ENCODE peak calls at places on chromosomes 6 and 20, in five cellular contexts. One of them, this sample, is unnamed.

GRCh38 chr6:20237677-20238460 is 25.6 kb upstream of the MBOAT1 start:
- DNase-seq in adrenal gland: no peak
- DNase-seq in uterus: no peak
- DNase-seq in erythroblast: no peak
- DNase-seq in right lobe of liver: no peak
- DNase-seq in this sample: no peak

GRCh38 chr20:22180244-22180643 is 404.1 kb downstream of the FOXA2 start:
- DNase-seq in uterus: no peak
- DNase-seq in erythroblast: no peak
- DNase-seq in adrenal gland: no peak
- DNase-seq in right lobe of liver: no peak
- DNase-seq in this sample: no peak

GRCh38 chr6:42210551-42210950 is 7.1 kb downstream of the MRPS10 start:
- DNase-seq in adrenal gland: no peak
- DNase-seq in erythroblast: no peak
- DNase-seq in uterus: no peak
- DNase-seq in right lobe of liver: peak
- DNase-seq in this sample: no peak

GRCh38 chr6:35710241-35710847 is 21.6 kb upstream of the FKBP5 start:
- DNase-seq in erythroblast: no peak
- DNase-seq in right lobe of liver: peak
- DNase-seq in adrenal gland: no peak
- DNase-seq in uterus: no peak
- DNase-seq in this sample: no peak

GRCh38 chr6:105835373-105835772 is 250.8 kb upstream of the PRDM1 start:
- DNase-seq in adrenal gland: no peak
- DNase-seq in erythroblast: peak
- DNase-seq in right lobe of liver: no peak
- DNase-seq in uterus: no peak
- DNase-seq in this sample: no peak

GRCh38 chr20:34997171-34997570 is 41.5 kb downstream of the MYH7B start:
- DNase-seq in adrenal gland: peak
- DNase-seq in uterus: peak
- DNase-seq in erythroblast: peak
- DNase-seq in right lobe of liver: no peak
- DNase-seq in this sample: no peak

GRCh38 chr6:125220712-125221111 is 67.1 kb downstream of the TPD52L1 start:
- DNase-seq in erythroblast: no peak
- DNase-seq in adrenal gland: no peak
- DNase-seq in uterus: peak
- DNase-seq in right lobe of liver: no peak
- DNase-seq in this sample: no peak

GRCh38 chr6:45378324-45378926 is 691 bp upstream of the SUPT3H start:
- DNase-seq in right lobe of liver: no peak
- DNase-seq in erythroblast: peak
- DNase-seq in adrenal gland: peak
- DNase-seq in uterus: no peak
- DNase-seq in this sample: peak

GRCh38 chr6:17877196-17877889 is 110.1 kb downstream of the KIF13A start:
- DNase-seq in erythroblast: no peak
- DNase-seq in adrenal gland: no peak
- DNase-seq in right lobe of liver: no peak
- DNase-seq in uterus: no peak
- DNase-seq in this sample: no peak

GRCh38 chr6:45075246-45075645 is 252.9 kb upstream of the RUNX2 start:
- DNase-seq in erythroblast: no peak
- DNase-seq in right lobe of liver: no peak
- DNase-seq in uterus: no peak
- DNase-seq in adrenal gland: no peak
- DNase-seq in this sample: no peak

GRCh38 chr6:46605091-46605797 is 47.4 kb downstream of the CYP39A1 start:
- DNase-seq in right lobe of liver: no peak
- DNase-seq in adrenal gland: no peak
- DNase-seq in uterus: no peak
- DNase-seq in erythroblast: no peak
- DNase-seq in this sample: no peak

GRCh38 chr6:30955367-30956042 is 14.7 kb downstream of the MUCL3 start:
- DNase-seq in right lobe of liver: no peak
- DNase-seq in erythroblast: peak
- DNase-seq in adrenal gland: peak
- DNase-seq in uterus: peak
- DNase-seq in this sample: peak

GRCh38 chr6:84916704-84917103 is 152.3 kb upstream of the TBX18 start:
- DNase-seq in adrenal gland: no peak
- DNase-seq in right lobe of liver: no peak
- DNase-seq in erythroblast: no peak
- DNase-seq in uterus: no peak
- DNase-seq in this sample: no peak

GRCh38 chr6:169789146-169789943 is 37.9 kb downstream of the ERMARD start:
- DNase-seq in erythroblast: no peak
- DNase-seq in adrenal gland: no peak
- DNase-seq in right lobe of liver: peak
- DNase-seq in uterus: no peak
- DNase-seq in this sample: no peak

DNA sequence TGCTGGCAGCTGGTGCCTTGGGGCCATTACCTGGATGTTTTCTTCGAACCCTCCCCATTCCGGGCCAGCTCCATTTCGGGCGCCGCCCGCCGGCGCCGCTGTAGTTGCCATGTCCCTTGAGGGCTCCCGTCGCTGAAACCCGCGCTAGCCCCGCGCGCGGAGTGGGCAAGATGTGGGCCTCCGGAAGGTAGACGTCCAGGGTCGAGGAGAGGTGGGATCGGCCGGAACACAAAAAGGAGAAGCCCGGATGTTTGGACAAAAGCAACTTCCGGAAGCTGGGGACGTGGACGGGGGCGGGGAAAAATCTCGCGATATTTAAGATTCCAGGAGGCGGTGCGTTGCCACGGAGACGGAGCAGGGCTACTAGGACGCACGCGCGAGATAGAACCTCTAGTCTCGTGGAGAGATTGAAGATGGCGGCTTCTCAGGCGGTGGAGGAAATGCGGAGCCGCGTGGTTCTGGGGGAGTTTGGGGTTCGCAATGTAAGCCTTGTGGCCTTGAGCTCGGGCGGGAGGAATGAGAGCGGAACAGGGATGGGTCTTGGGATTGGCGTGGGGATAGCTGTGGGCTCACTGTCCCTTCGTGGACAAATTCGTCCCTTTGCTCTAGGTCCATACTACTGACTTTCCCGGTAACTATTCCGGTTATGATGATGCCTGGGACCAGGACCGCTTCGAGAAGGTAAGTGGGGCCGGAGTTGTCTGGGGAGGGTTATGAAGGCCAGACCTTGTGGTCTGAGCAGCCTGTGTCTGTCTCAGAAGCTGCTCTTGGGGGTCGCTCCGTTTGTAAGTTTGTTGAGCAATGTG is at the start of the genes POLR1C and YIPF3:
- DNase-seq in right lobe of liver: peak
- DNase-seq in uterus: peak
- DNase-seq in adrenal gland: peak
- DNase-seq in erythroblast: peak
- DNase-seq in this sample: peak
- TF ChIP-seq POLR2A in right lobe of liver: peak
- TF ChIP-seq POLR2A in uterus: peak
- TF ChIP-seq POLR2A in adrenal gland: no peak
- TF ChIP-seq POLR2A in erythroblast: peak
- TF ChIP-seq POLR2A in this sample: no peak

DNA sequence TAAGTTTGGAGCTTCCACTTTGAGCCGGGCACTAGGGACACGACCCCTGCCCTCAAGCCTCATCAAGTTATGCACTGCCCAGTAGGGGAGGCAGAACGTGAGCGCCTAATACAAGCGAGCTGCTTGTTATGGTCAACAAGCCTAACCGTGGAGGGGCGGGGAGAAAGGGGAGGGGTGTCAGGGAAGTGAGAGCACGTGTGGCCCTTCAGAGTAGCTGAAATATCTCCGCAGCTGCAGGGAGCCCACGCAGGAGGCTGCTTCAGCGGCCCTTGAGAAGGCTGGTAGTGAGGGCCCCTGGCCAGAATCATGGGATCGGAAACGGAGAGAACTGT is 713 bp downstream of the ALDH5A1 start:
- DNase-seq in right lobe of liver: peak
- DNase-seq in uterus: peak
- DNase-seq in erythroblast: peak
- DNase-seq in adrenal gland: peak
- DNase-seq in this sample: peak
- TF ChIP-seq POLR2A in right lobe of liver: no peak
- TF ChIP-seq POLR2A in uterus: no peak
- TF ChIP-seq POLR2A in erythroblast: no peak
- TF ChIP-seq POLR2A in adrenal gland: no peak
- TF ChIP-seq POLR2A in this sample: no peak

GRCh38 chr6:33410711-33411631 is at the start of gene PHF1:
- DNase-seq in right lobe of liver: no peak
- DNase-seq in uterus: no peak
- DNase-seq in erythroblast: peak
- DNase-seq in adrenal gland: peak
- DNase-seq in this sample: peak
- TF ChIP-seq POLR2A in right lobe of liver: peak
- TF ChIP-seq POLR2A in uterus: peak
- TF ChIP-seq POLR2A in erythroblast: no peak
- TF ChIP-seq POLR2A in adrenal gland: peak
- TF ChIP-seq POLR2A in this sample: no peak

GRCh38 chr6:293185-294174 is 1.2 kb downstream of the DUSP22 start:
- DNase-seq in adrenal gland: no peak
- DNase-seq in right lobe of liver: no peak
- DNase-seq in uterus: peak
- DNase-seq in erythroblast: no peak
- DNase-seq in this sample: peak
- TF ChIP-seq POLR2A in adrenal gland: no peak
- TF ChIP-seq POLR2A in right lobe of liver: no peak
- TF ChIP-seq POLR2A in uterus: no peak
- TF ChIP-seq POLR2A in erythroblast: no peak
- TF ChIP-seq POLR2A in this sample: no peak

DNA sequence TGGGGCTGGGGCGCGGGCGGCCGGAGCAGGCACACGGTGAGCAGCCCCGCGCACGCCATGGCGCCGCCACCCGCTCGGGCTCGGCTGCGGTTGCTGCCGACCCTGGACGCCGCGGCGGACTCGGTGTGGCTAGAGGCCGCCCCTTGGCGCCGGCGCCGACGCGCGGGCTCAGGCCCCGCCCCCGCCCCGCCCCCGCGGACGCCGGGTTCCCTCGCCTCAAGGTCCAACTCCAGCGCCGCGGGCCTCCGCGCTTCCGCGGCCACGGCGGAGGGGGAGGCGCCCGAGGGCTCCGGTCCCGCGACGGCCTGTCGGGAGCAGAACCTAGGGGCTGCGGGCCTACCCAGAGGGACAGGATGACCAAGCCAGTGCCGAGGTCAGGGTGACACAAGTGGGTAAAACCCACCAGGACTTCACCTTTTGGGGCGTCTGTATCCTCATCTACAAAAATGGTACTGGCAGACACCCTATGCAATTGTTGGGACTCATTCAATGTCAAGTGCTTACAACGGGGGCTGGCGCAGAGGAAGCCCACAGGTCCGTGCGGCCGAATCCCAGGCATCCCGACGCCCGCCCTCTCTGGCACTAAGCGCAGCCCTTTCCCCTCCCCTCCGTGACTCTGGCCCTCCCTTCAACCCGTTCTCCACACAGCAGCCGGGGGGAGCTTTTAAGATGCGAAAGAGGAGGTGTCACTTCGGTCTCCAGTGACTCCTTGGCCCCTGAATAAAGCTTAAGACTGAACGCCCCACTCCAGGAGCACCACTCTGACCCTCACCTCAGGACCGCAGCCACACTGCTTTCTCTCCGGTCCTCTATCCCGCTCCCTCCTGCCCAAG is at the start of gene NECAB3:
- DNase-seq in right lobe of liver: peak
- DNase-seq in erythroblast: peak
- DNase-seq in uterus: peak
- DNase-seq in adrenal gland: peak
- DNase-seq in this sample: peak
- TF ChIP-seq POLR2A in right lobe of liver: peak
- TF ChIP-seq POLR2A in erythroblast: peak
- TF ChIP-seq POLR2A in uterus: peak
- TF ChIP-seq POLR2A in adrenal gland: peak
- TF ChIP-seq POLR2A in this sample: no peak

DNA sequence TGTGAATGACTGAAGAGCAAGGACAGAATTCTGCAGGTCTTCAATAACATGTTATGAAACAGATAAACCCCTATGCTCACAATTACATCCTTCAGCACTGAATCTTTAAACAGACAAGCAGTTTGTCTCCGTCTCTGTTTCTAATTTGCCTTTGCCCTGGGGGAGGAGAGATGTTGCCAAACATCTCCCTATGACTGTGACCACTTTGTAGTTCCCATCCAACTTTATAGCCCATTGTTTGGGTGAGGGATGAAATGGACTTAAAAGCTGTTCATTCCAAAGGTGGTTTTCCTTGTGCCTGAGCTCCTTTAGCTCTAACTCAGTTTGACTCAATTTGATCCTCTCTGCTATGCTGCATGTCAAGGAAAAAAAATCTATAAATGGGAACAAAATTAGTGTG is 19.5 kb upstream of the ADTRP start:
- DNase-seq in right lobe of liver: no peak
- DNase-seq in adrenal gland: no peak
- DNase-seq in erythroblast: no peak
- DNase-seq in uterus: no peak
- DNase-seq in this sample: no peak
- TF ChIP-seq POLR2A in right lobe of liver: no peak
- TF ChIP-seq POLR2A in adrenal gland: no peak
- TF ChIP-seq POLR2A in erythroblast: no peak
- TF ChIP-seq POLR2A in uterus: no peak
- TF ChIP-seq POLR2A in this sample: no peak

GRCh38 chr6:4776493-4776966 is 326 bp downstream of the CDYL start:
- DNase-seq in right lobe of liver: no peak
- DNase-seq in uterus: no peak
- DNase-seq in adrenal gland: peak
- DNase-seq in erythroblast: peak
- DNase-seq in this sample: no peak
- TF ChIP-seq POLR2A in right lobe of liver: no peak
- TF ChIP-seq POLR2A in uterus: no peak
- TF ChIP-seq POLR2A in adrenal gland: no peak
- TF ChIP-seq POLR2A in erythroblast: no peak
- TF ChIP-seq POLR2A in this sample: no peak

This sample was measured in spleen.